ENCODE peak calls at places on chromosomes 11 and 22, in five cellular contexts. One of them, this sample, is unnamed.

GRCh38 chr11:19768815-19769214 is 56.2 kb downstream of the NAV2 start:
- DNase-seq in GM12865: no peak
- DNase-seq in fibroblast of the aortic adventitia: no peak
- DNase-seq in fibroblast of mammary gland: no peak
- DNase-seq in brain microvascular endothelial cell: no peak
- DNase-seq in this sample: no peak

GRCh38 chr22:17396531-17396930 is 27.3 kb downstream of the CECR2 start:
- DNase-seq in GM12865: no peak
- DNase-seq in fibroblast of the aortic adventitia: no peak
- DNase-seq in fibroblast of mammary gland: no peak
- DNase-seq in brain microvascular endothelial cell: no peak
- DNase-seq in this sample: no peak

GRCh38 chr11:115599125-115599524 is 94.9 kb upstream of the CADM1 start:
- DNase-seq in GM12865: no peak
- DNase-seq in fibroblast of the aortic adventitia: no peak
- DNase-seq in fibroblast of mammary gland: no peak
- DNase-seq in brain microvascular endothelial cell: no peak
- DNase-seq in this sample: no peak

GRCh38 chr22:21802056-21802455 is 65.4 kb downstream of the MAPK1 start:
- DNase-seq in GM12865: no peak
- DNase-seq in fibroblast of the aortic adventitia: no peak
- DNase-seq in fibroblast of mammary gland: peak
- DNase-seq in brain microvascular endothelial cell: no peak
- DNase-seq in this sample: no peak

GRCh38 chr11:64444838-64445441 is 86.0 kb downstream of the RPS6KA4 start:
- DNase-seq in GM12865: peak
- DNase-seq in fibroblast of the aortic adventitia: peak
- DNase-seq in fibroblast of mammary gland: peak
- DNase-seq in brain microvascular endothelial cell: peak
- DNase-seq in this sample: peak

GRCh38 chr11:126857860-126858808 is 142.4 kb downstream of the KIRREL3 start:
- DNase-seq in GM12865: no peak
- DNase-seq in fibroblast of the aortic adventitia: peak
- DNase-seq in fibroblast of mammary gland: peak
- DNase-seq in brain microvascular endothelial cell: no peak
- DNase-seq in this sample: no peak

GRCh38 chr11:97079244-97079643 is 689.4 kb downstream of the JRKL start:
- DNase-seq in GM12865: no peak
- DNase-seq in fibroblast of the aortic adventitia: no peak
- DNase-seq in fibroblast of mammary gland: no peak
- DNase-seq in brain microvascular endothelial cell: no peak
- DNase-seq in this sample: no peak

GRCh38 chr22:50329236-50329635 is 2.4 kb upstream of the DENND6B start:
- DNase-seq in GM12865: no peak
- DNase-seq in fibroblast of the aortic adventitia: no peak
- DNase-seq in fibroblast of mammary gland: peak
- DNase-seq in brain microvascular endothelial cell: peak
- DNase-seq in this sample: peak

GRCh38 chr11:44374001-44374400 is 64.1 kb upstream of the ALX4 start:
- DNase-seq in GM12865: no peak
- DNase-seq in fibroblast of the aortic adventitia: no peak
- DNase-seq in fibroblast of mammary gland: no peak
- DNase-seq in brain microvascular endothelial cell: no peak
- DNase-seq in this sample: no peak

GRCh38 chr22:28883917-28884753 is 763 bp downstream of the ZNRF3 start:
- DNase-seq in GM12865: peak
- DNase-seq in fibroblast of the aortic adventitia: peak
- DNase-seq in fibroblast of mammary gland: no peak
- DNase-seq in brain microvascular endothelial cell: peak
- DNase-seq in this sample: peak

GRCh38 chr11:117870176-117870952 is 6.1 kb downstream of the FXYD6 start:
- DNase-seq in GM12865: no peak
- DNase-seq in fibroblast of the aortic adventitia: no peak
- DNase-seq in fibroblast of mammary gland: no peak
- DNase-seq in brain microvascular endothelial cell: no peak
- DNase-seq in this sample: no peak

GRCh38 chr11:104873252-104873651 is 25.0 kb downstream of the CASP12 start:
- DNase-seq in GM12865: no peak
- DNase-seq in fibroblast of the aortic adventitia: no peak
- DNase-seq in fibroblast of mammary gland: no peak
- DNase-seq in brain microvascular endothelial cell: no peak
- DNase-seq in this sample: peak

GRCh38 chr11:110971110-110971509 is 258.9 kb upstream of the ARHGAP20 start:
- DNase-seq in GM12865: no peak
- DNase-seq in fibroblast of the aortic adventitia: peak
- DNase-seq in fibroblast of mammary gland: peak
- DNase-seq in brain microvascular endothelial cell: peak
- DNase-seq in this sample: no peak

GRCh38 chr11:71114124-71114851 is 138.1 kb downstream of the SHANK2 start:
- DNase-seq in GM12865: peak
- DNase-seq in fibroblast of the aortic adventitia: no peak
- DNase-seq in fibroblast of mammary gland: no peak
- DNase-seq in brain microvascular endothelial cell: no peak
- DNase-seq in this sample: no peak

GRCh38 chr11:93059074-93059957 is 89.9 kb downstream of the MTNR1B start:
- DNase-seq in GM12865: no peak
- DNase-seq in fibroblast of the aortic adventitia: peak
- DNase-seq in fibroblast of mammary gland: peak
- DNase-seq in brain microvascular endothelial cell: peak
- DNase-seq in this sample: no peak

GRCh38 chr11:128764617-128765095 is 70.8 kb downstream of the FLI1 start:
- DNase-seq in GM12865: no peak
- DNase-seq in fibroblast of the aortic adventitia: no peak
- DNase-seq in fibroblast of mammary gland: no peak
- DNase-seq in brain microvascular endothelial cell: no peak
- DNase-seq in this sample: no peak

GRCh38 chr11:70780246-70780535 is 381.9 kb downstream of the CTTN start:
- DNase-seq in GM12865: no peak
- DNase-seq in fibroblast of the aortic adventitia: no peak
- DNase-seq in fibroblast of mammary gland: no peak
- DNase-seq in brain microvascular endothelial cell: no peak
- DNase-seq in this sample: no peak

GRCh38 chr11:86511086-86511551 is 136.4 kb downstream of the CCDC81 start:
- DNase-seq in GM12865: no peak
- DNase-seq in fibroblast of the aortic adventitia: peak
- DNase-seq in fibroblast of mammary gland: peak
- DNase-seq in brain microvascular endothelial cell: peak
- DNase-seq in this sample: no peak

GRCh38 chr11:110497204-110497987 is 67.6 kb downstream of the FDX1 start:
- DNase-seq in GM12865: no peak
- DNase-seq in fibroblast of the aortic adventitia: peak
- DNase-seq in fibroblast of mammary gland: no peak
- DNase-seq in brain microvascular endothelial cell: no peak
- DNase-seq in this sample: no peak

GRCh38 chr22:45771057-45771456 is 99.4 kb downstream of the ATXN10 start:
- DNase-seq in GM12865: no peak
- DNase-seq in fibroblast of the aortic adventitia: no peak
- DNase-seq in fibroblast of mammary gland: no peak
- DNase-seq in brain microvascular endothelial cell: no peak
- DNase-seq in this sample: no peak

GRCh38 chr22:31276426-31277167 is 15.7 kb downstream of the PIK3IP1 start:
- DNase-seq in GM12865: no peak
- DNase-seq in fibroblast of the aortic adventitia: no peak
- DNase-seq in fibroblast of mammary gland: no peak
- DNase-seq in brain microvascular endothelial cell: no peak
- DNase-seq in this sample: no peak

GRCh38 chr11:19697721-19698121 is 14.9 kb upstream of the NAV2 start:
- DNase-seq in GM12865: no peak
- DNase-seq in fibroblast of the aortic adventitia: no peak
- DNase-seq in fibroblast of mammary gland: no peak
- DNase-seq in brain microvascular endothelial cell: no peak
- DNase-seq in this sample: no peak

GRCh38 chr11:62449451-62449851 is 30.6 kb downstream of the SCGB1A1 start:
- DNase-seq in GM12865: no peak
- DNase-seq in fibroblast of the aortic adventitia: no peak
- DNase-seq in fibroblast of mammary gland: no peak
- DNase-seq in brain microvascular endothelial cell: no peak
- DNase-seq in this sample: no peak

GRCh38 chr11:16613401-16614381 is 124.8 kb upstream of the C11orf58 start:
- DNase-seq in GM12865: peak
- DNase-seq in fibroblast of the aortic adventitia: peak
- DNase-seq in fibroblast of mammary gland: peak
- DNase-seq in brain microvascular endothelial cell: peak
- DNase-seq in this sample: peak

GRCh38 chr11:17812286-17813187 is 78.0 kb downstream of the KCNC1 start:
- DNase-seq in GM12865: no peak
- DNase-seq in fibroblast of the aortic adventitia: no peak
- DNase-seq in fibroblast of mammary gland: no peak
- DNase-seq in brain microvascular endothelial cell: no peak
- DNase-seq in this sample: no peak

GRCh38 chr11:16958833-16959232 is 55.4 kb downstream of the PLEKHA7 start:
- DNase-seq in GM12865: peak
- DNase-seq in fibroblast of the aortic adventitia: no peak
- DNase-seq in fibroblast of mammary gland: no peak
- DNase-seq in brain microvascular endothelial cell: no peak
- DNase-seq in this sample: no peak

GRCh38 chr22:37559901-37560681 is at the start of gene CDC42EP1:
- DNase-seq in GM12865: no peak
- DNase-seq in fibroblast of the aortic adventitia: peak
- DNase-seq in fibroblast of mammary gland: peak
- DNase-seq in brain microvascular endothelial cell: no peak
- DNase-seq in this sample: no peak

GRCh38 chr11:32312865-32313403 is 122.4 kb downstream of the WT1 start:
- DNase-seq in GM12865: peak
- DNase-seq in fibroblast of the aortic adventitia: peak
- DNase-seq in fibroblast of mammary gland: peak
- DNase-seq in brain microvascular endothelial cell: peak
- DNase-seq in this sample: peak

GRCh38 chr11:123853038-123853437 is 32.4 kb downstream of the TMEM225 start:
- DNase-seq in GM12865: no peak
- DNase-seq in fibroblast of the aortic adventitia: no peak
- DNase-seq in fibroblast of mammary gland: no peak
- DNase-seq in brain microvascular endothelial cell: no peak
- DNase-seq in this sample: no peak

GRCh38 chr11:18987454-18988231 is 48.4 kb upstream of the MRGPRX1 start:
- DNase-seq in GM12865: no peak
- DNase-seq in fibroblast of the aortic adventitia: peak
- DNase-seq in fibroblast of mammary gland: peak
- DNase-seq in brain microvascular endothelial cell: peak
- DNase-seq in this sample: no peak

GRCh38 chr11:57386178-57386945 is 4.1 kb downstream of the PRG2 start:
- DNase-seq in GM12865: no peak
- DNase-seq in fibroblast of the aortic adventitia: no peak
- DNase-seq in fibroblast of mammary gland: no peak
- DNase-seq in brain microvascular endothelial cell: no peak
- DNase-seq in this sample: no peak

GRCh38 chr11:130636672-130637463 is 188.4 kb downstream of the ADAMTS15 start:
- DNase-seq in GM12865: peak
- DNase-seq in fibroblast of the aortic adventitia: peak
- DNase-seq in fibroblast of mammary gland: peak
- DNase-seq in brain microvascular endothelial cell: peak
- DNase-seq in this sample: no peak

GRCh38 chr22:23401910-23402274 is 178.2 kb downstream of the IGLL1 start:
- DNase-seq in GM12865: no peak
- DNase-seq in fibroblast of the aortic adventitia: no peak
- DNase-seq in fibroblast of mammary gland: no peak
- DNase-seq in brain microvascular endothelial cell: no peak
- DNase-seq in this sample: no peak

GRCh38 chr11:116334596-116334995 is 438.2 kb downstream of the BUD13 start:
- DNase-seq in GM12865: no peak
- DNase-seq in fibroblast of the aortic adventitia: no peak
- DNase-seq in fibroblast of mammary gland: no peak
- DNase-seq in brain microvascular endothelial cell: no peak
- DNase-seq in this sample: no peak

GRCh38 chr11:7686761-7687160 is 13.5 kb upstream of the CYB5R2 start:
- DNase-seq in GM12865: no peak
- DNase-seq in fibroblast of the aortic adventitia: no peak
- DNase-seq in fibroblast of mammary gland: no peak
- DNase-seq in brain microvascular endothelial cell: no peak
- DNase-seq in this sample: no peak
- TF ChIP-seq CTCF in GM12865: no peak
- TF ChIP-seq CTCF in fibroblast of the aortic adventitia: no peak
- TF ChIP-seq CTCF in fibroblast of mammary gland: no peak
- TF ChIP-seq CTCF in brain microvascular endothelial cell: no peak
- TF ChIP-seq CTCF in this sample: no peak

GRCh38 chr11:121757480-121758125 is 304.8 kb upstream of the SORL1-AS1 start:
- DNase-seq in GM12865: no peak
- DNase-seq in fibroblast of the aortic adventitia: no peak
- DNase-seq in fibroblast of mammary gland: no peak
- DNase-seq in brain microvascular endothelial cell: no peak
- DNase-seq in this sample: no peak
- TF ChIP-seq CTCF in GM12865: no peak
- TF ChIP-seq CTCF in fibroblast of the aortic adventitia: no peak
- TF ChIP-seq CTCF in fibroblast of mammary gland: no peak
- TF ChIP-seq CTCF in brain microvascular endothelial cell: no peak
- TF ChIP-seq CTCF in this sample: no peak

GRCh38 chr11:66883021-66883968 is 26.4 kb downstream of the LRFN4 start:
- DNase-seq in GM12865: peak
- DNase-seq in fibroblast of the aortic adventitia: peak
- DNase-seq in fibroblast of mammary gland: peak
- DNase-seq in brain microvascular endothelial cell: peak
- DNase-seq in this sample: peak
- TF ChIP-seq CTCF in GM12865: peak
- TF ChIP-seq CTCF in fibroblast of the aortic adventitia: peak
- TF ChIP-seq CTCF in fibroblast of mammary gland: peak
- TF ChIP-seq CTCF in brain microvascular endothelial cell: peak
- TF ChIP-seq CTCF in this sample: peak

GRCh38 chr11:134862168-134862567 is 450.1 kb upstream of the B3GAT1 start:
- DNase-seq in GM12865: no peak
- DNase-seq in fibroblast of the aortic adventitia: no peak
- DNase-seq in fibroblast of mammary gland: no peak
- DNase-seq in brain microvascular endothelial cell: no peak
- DNase-seq in this sample: no peak

GRCh38 chr11:134863294-134863693 is 451.3 kb upstream of the B3GAT1 start:
- DNase-seq in GM12865: no peak
- DNase-seq in fibroblast of the aortic adventitia: no peak
- DNase-seq in fibroblast of mammary gland: no peak
- DNase-seq in brain microvascular endothelial cell: no peak
- DNase-seq in this sample: no peak

GRCh38 chr11:134858783-134859480 is 446.9 kb upstream of the B3GAT1 start:
- DNase-seq in GM12865: no peak
- DNase-seq in fibroblast of the aortic adventitia: no peak
- DNase-seq in fibroblast of mammary gland: no peak
- DNase-seq in brain microvascular endothelial cell: no peak
- DNase-seq in this sample: no peak

GRCh38 chr11:134862796-134863195 is 450.8 kb upstream of the B3GAT1 start:
- DNase-seq in GM12865: no peak
- DNase-seq in fibroblast of the aortic adventitia: no peak
- DNase-seq in fibroblast of mammary gland: no peak
- DNase-seq in brain microvascular endothelial cell: no peak
- DNase-seq in this sample: no peak

DNA sequence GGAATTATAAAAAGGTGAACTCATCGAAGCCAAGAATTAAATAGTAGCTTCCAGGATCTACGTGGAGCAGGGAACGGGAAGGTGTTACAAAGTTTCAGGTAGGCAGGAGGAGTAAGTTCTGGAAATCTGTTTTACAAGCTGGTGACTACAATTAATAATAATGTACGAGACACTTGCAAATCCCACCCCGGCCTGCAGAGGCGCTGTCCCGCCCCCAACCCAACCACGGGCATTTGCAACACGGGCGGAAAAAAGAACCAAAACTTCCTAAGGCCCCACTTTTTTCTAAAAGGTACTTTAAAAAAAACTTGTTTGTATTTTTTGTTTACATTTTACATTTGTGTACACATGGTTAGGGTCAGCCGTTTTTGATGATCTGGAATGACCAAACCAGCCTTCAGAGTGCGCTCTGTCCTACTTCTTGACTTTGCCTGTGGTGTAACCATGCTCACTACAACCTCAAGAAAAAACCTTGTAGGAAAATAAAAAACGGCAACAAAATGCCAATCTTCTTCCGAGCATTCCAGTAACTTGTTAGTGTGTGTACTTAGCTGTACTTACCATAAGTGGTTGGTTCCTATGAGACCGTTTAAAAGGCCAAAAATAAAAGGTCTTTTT is 449.6 kb upstream of the B3GAT1 start:
- DNase-seq in GM12865: no peak
- DNase-seq in fibroblast of the aortic adventitia: no peak
- DNase-seq in fibroblast of mammary gland: no peak
- DNase-seq in brain microvascular endothelial cell: no peak
- DNase-seq in this sample: peak
- TF ChIP-seq CTCF in GM12865: peak
- TF ChIP-seq CTCF in fibroblast of the aortic adventitia: no peak
- TF ChIP-seq CTCF in fibroblast of mammary gland: no peak
- TF ChIP-seq CTCF in brain microvascular endothelial cell: no peak
- TF ChIP-seq CTCF in this sample: peak

This sample was measured in activated CD8-positive, alpha-beta T cell treated with anti-CD3 and anti-CD28 coated beads for 36 hours.